ENCODE peak calls at places on chromosomes 7 and 10, in six cellular contexts. E is IMR-90, F is transverse colon, P is body of pancreas, O is ovary, Q is Peyer's patch. X is an unnamed sample.

GRCh38 chr7:11810043-11810625 is 21.9 kb downstream of the THSD7A start:
- DNase-seq in E (no peak), F (no peak), P (no peak), O (no peak), Q (no peak), X (no peak)

GRCh38 chr10:47015404-47015803 is 104.2 kb downstream of the PTPN20 start:
- DNase-seq in E (no peak), F (no peak), P (no peak), O (no peak), Q (no peak), X (no peak)

GRCh38 chr7:17660116-17660515 is 280.2 kb downstream of the SNX13 start:
- DNase-seq in E (peak; percentile 89), F (no peak), P (no peak), O (no peak), Q (no peak), X (no peak)

GRCh38 chr7:133602291-133602690 is 349.4 kb downstream of the EXOC4 start:
- DNase-seq in E (peak; percentile 69), F (no peak), P (peak; percentile 14), O (no peak), Q (no peak), X (no peak)

GRCh38 chr10:1201010-1201807 is 145.0 kb downstream of the WDR37 start:
- DNase-seq in E (no peak), F (no peak), P (no peak), O (no peak), Q (no peak), X (no peak)

GRCh38 chr7:141512597-141512996 is 38.6 kb upstream of the AGK start:
- DNase-seq in E (no peak), F (no peak), P (no peak), O (no peak), Q (no peak), X (no peak)

GRCh38 chr7:120740348-120740747 is 117.6 kb downstream of the TSPAN12 start:
- DNase-seq in E (peak; percentile 10), F (no peak), P (no peak), O (no peak), Q (no peak), X (no peak)

GRCh38 chr10:123146013-123146891 is 1.7 kb upstream of the HMX2 start:
- DNase-seq in E (no peak), F (no peak), P (no peak), O (no peak), Q (no peak), X (no peak)

GRCh38 chr7:6147627-6148026 is 116.5 kb downstream of the ANKRD61 start:
- DNase-seq in E (no peak), F (no peak), P (no peak), O (no peak), Q (no peak), X (no peak)

GRCh38 chr7:24670782-24671181 is 86.5 kb downstream of the GSDME start:
- DNase-seq in E (no peak), F (no peak), P (no peak), O (no peak), Q (no peak), X (no peak)

GRCh38 chr10:126133906-126134703 is 237.7 kb downstream of the FANK1 start:
- DNase-seq in E (peak; percentile 93), F (no peak), P (no peak), O (no peak), Q (no peak), X (no peak)

GRCh38 chr10:86046845-86047460 is 319.6 kb downstream of the GRID1 start:
- DNase-seq in E (no peak), F (no peak), P (no peak), O (no peak), Q (no peak), X (no peak)

GRCh38 chr7:37918526-37918925 is 1.9 kb upstream of the SFRP4 start:
- DNase-seq in E (no peak), F (no peak), P (no peak), O (no peak), Q (no peak), X (no peak)

GRCh38 chr10:58511765-58512469 is 755 bp upstream of the BICC1 start:
- DNase-seq in E (peak; percentile 43), F (peak; percentile 19), P (peak; percentile 25), O (peak; percentile 62), Q (no peak), X (no peak)

GRCh38 chr10:71747039-71747807 is 26.1 kb downstream of the VSIR start:
- DNase-seq in E (no peak), F (no peak), P (no peak), O (no peak), Q (no peak), X (no peak)

GRCh38 chr7:91582799-91583230 is 297.7 kb downstream of the MTERF1 start:
- DNase-seq in E (no peak), F (no peak), P (no peak), O (no peak), Q (no peak), X (no peak)

GRCh38 chr7:81173766-81174281 is 255.0 kb upstream of the SEMA3C start:
- DNase-seq in E (peak; percentile 87), F (no peak), P (peak; percentile 20), O (no peak), Q (no peak), X (peak; percentile 31)

GRCh38 chr7:96415293-96415940 is 93.5 kb upstream of the SLC25A13 start:
- DNase-seq in E (no peak), F (no peak), P (no peak), O (no peak), Q (no peak), X (peak; percentile 42)

GRCh38 chr7:70432567-70433001 is 699.4 kb upstream of the GALNT17 start:
- DNase-seq in E (no peak), F (no peak), P (no peak), O (no peak), Q (no peak), X (no peak)

GRCh38 chr7:22675917-22676343 is 51.1 kb upstream of the IL6 start:
- DNase-seq in E (peak; percentile 86), F (peak; percentile 20), P (no peak), O (no peak), Q (peak; percentile 52), X (no peak)

GRCh38 chr7:99944508-99945070 is 15.2 kb upstream of the GJC3 start:
- DNase-seq in E (no peak), F (no peak), P (no peak), O (no peak), Q (no peak), X (no peak)

GRCh38 chr7:40885503-40885902 is 750.7 kb downstream of the SUGCT start:
- DNase-seq in E (peak; percentile 49), F (no peak), P (no peak), O (no peak), Q (no peak), X (no peak)

GRCh38 chr7:138975343-138976104 is 5.7 kb downstream of the KIAA1549 start:
- DNase-seq in E (no peak), F (no peak), P (no peak), O (no peak), Q (no peak), X (no peak)

DNA sequence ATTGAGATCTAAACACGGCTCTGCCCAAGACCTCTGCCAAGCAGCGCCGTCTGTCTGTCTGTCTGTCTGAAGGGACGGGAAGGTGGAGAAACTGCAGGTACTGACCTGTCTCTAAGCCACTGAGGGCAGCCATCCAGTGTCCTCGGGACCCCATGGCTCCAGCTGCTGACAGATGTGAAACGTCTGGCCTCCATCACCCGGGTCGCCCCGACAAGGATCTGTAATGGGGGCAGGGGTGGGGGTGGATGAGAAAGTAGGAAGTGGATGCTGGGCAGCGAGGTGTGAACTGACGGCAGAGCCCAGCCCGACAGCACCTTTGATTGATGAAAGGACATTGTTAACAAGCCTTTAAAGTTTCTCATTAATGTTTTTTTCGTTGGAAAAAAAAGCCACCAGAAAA is 193.1 kb downstream of the EBF3 start:
- DNase-seq in E (no peak), F (no peak), P (no peak), O (no peak), Q (no peak), X (peak; percentile 18)
- TF ChIP-seq POLR2A in E (no peak), F (no peak), P (no peak), O (no peak), Q (no peak), X (no peak)

GRCh38 chr10:75210193-75211006 is at the start of gene VDAC2:
- DNase-seq in E (peak; percentile 79), F (peak; percentile 93), P (peak; percentile 90), O (peak; percentile 96), Q (peak; percentile 87), X (peak; percentile 92)

GRCh38 chr10:75207079-75207867 is 3.3 kb upstream of the VDAC2 start:
- DNase-seq in E (no peak), F (no peak), P (no peak), O (no peak), Q (no peak), X (no peak)

GRCh38 chr10:75209325-75210192 is 1.0 kb upstream of the VDAC2 start:
- DNase-seq in E (peak; percentile 65), F (peak; percentile 81), P (peak; percentile 81), O (peak; percentile 82), Q (peak; percentile 74), X (peak; percentile 79)

GRCh38 chr10:75207868-75208167 is 2.8 kb upstream of the VDAC2 start:
- DNase-seq in E (no peak), F (no peak), P (no peak), O (no peak), Q (no peak), X (no peak)

GRCh38 chr10:75208177-75208576 is 2.4 kb upstream of the VDAC2 start:
- DNase-seq in E (peak; percentile 90), F (no peak), P (no peak), O (no peak), Q (no peak), X (no peak)
- TF ChIP-seq POLR2A in E (no peak), F (no peak), P (no peak), O (no peak), Q (no peak), X (no peak)

DNA sequence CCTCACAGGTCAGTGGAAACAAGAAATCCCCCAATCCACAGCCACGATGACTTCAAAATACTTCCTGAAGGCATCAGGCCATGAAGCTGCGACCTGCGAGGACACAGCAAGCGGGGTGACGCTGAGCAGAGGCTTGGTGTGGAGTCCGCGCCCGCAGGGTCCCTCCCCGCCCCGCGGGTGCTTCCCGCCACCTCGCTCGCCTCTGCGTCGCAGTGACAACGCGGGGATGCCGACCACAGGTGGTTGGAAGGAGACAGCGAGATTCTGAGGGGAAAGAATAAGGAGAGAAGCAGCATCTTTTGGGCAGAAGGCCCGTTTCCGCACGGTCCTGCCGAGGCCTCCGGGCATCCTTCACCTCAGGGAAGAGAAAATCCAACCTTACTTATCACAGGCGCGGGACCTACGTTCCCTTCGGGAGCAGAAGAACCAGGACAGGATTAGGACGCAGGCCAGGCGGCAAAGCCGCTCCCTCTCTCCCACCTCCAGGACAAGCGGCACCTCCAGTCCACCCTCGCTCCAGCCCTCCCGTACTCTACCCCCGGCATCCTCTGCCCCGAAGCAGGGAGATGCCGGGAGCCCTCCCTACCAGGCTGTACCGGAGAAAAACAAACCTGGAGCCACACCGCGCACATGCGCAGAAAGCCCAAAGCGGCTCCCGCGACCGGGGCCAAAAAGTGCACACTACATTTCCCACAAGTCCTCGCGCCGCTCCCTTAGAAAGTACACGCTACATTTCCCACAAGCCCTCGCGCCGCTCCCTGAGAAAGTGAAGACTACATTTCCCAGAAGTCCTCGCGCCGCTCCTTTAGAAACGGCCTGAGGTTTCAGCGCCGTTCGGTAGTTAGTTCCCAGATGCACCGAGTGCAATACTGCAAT is 85.9 kb downstream of the ZNF33B start:
- DNase-seq in E (peak; percentile 97), F (peak; percentile 97), P (peak; percentile 98), O (peak; percentile 97), Q (peak; percentile 98), X (peak; percentile 97)
- TF ChIP-seq POLR2A in E (no peak), F (peak; percentile 29), P (peak; percentile 44), O (peak; percentile 51), Q (no peak), X (no peak)

GRCh38 chr10:97713828-97714400 is 384 bp downstream of the MARVELD1 start:
- DNase-seq in E (peak; percentile 74), F (peak; percentile 77), P (peak; percentile 84), O (peak; percentile 79), Q (peak; percentile 46), X (peak; percentile 73)
- TF ChIP-seq POLR2A in E (peak; percentile 2), F (no peak), P (peak; percentile 66), O (no peak), Q (peak; percentile 43), X (no peak)

GRCh38 chr7:157521061-157521731 is 184.4 kb downstream of the DNAJB6 start:
- DNase-seq in E (no peak), F (no peak), P (no peak), O (peak; percentile 1), Q (no peak), X (peak; percentile 16)
- TF ChIP-seq POLR2A in E (no peak), F (no peak), P (no peak), O (no peak), Q (no peak), X (no peak)